ENCODE peak calls at places on chromosomes 7 and 10, in five cellular contexts. K is adrenal gland, U is GM23338, I is PC-3, X is IMR-90. B is an unnamed sample. For H3K4me1, the result is how much of the 10 kb centered on the place peaks cover.

GRCh38 chr10:2964632-2965296 is 102.6 kb upstream of the PFKP start:
- DNase-seq in K (no peak), U (no peak), I (no peak), X (no peak), B (no peak)

GRCh38 chr10:82071231-82071630 is 196.2 kb downstream of the NRG3 start:
- DNase-seq in K (no peak), U (no peak), I (no peak), X (no peak), B (no peak)

GRCh38 chr10:99395750-99396445 is 34.5 kb downstream of the GOT1 start:
- DNase-seq in K (no peak), U (no peak), I (peak), X (peak), B (no peak)

GRCh38 chr10:27100800-27101347 is 580 bp upstream of the ANKRD26 start:
- DNase-seq in K (peak), U (no peak), I (no peak), X (no peak), B (no peak)

GRCh38 chr10:36559990-36560389 is 565.4 kb upstream of the ANKRD30A start:
- DNase-seq in K (no peak), U (no peak), I (no peak), X (peak), B (no peak)

GRCh38 chr7:15085361-15085760 is 182.8 kb upstream of the DGKB start:
- DNase-seq in K (no peak), U (no peak), I (no peak), X (no peak), B (no peak)

GRCh38 chr7:12638851-12639467 is 48.5 kb upstream of the ARL4A start:
- DNase-seq in K (no peak), U (peak), I (peak), X (peak), B (no peak)

GRCh38 chr7:33730958-33731357 is 174.4 kb upstream of the BMPER start:
- DNase-seq in K (no peak), U (no peak), I (no peak), X (no peak), B (no peak)

GRCh38 chr10:83542774-83543291 is 596.5 kb upstream of the GHITM start:
- DNase-seq in K (no peak), U (no peak), I (no peak), X (no peak), B (no peak)

GRCh38 chr10:93124580-93125318 is 51.1 kb downstream of the CYP26A1 start:
- DNase-seq in K (no peak), U (no peak), I (no peak), X (no peak), B (no peak)

GRCh38 chr10:54318470-54318869 is 482.6 kb downstream of the PCDH15 start:
- DNase-seq in K (no peak), U (no peak), I (no peak), X (no peak), B (no peak)

GRCh38 chr7:42065942-42066341 is 171.1 kb downstream of the GLI3 start:
- DNase-seq in K (no peak), U (peak), I (no peak), X (peak), B (no peak)

GRCh38 chr10:132520147-132520811 is 17.3 kb upstream of the INPP5A start:
- DNase-seq in K (peak), U (no peak), I (no peak), X (peak), B (peak)

GRCh38 chr7:833601-834258 is 1.5 kb downstream of the SUN1 start:
- DNase-seq in K (no peak), U (no peak), I (no peak), X (peak), B (no peak)

GRCh38 chr10:52759154-52759553 is 13.4 kb downstream of the MBL2 start:
- DNase-seq in K (no peak), U (no peak), I (no peak), X (no peak), B (no peak)

GRCh38 chr10:93746844-93747284 is 10.9 kb upstream of the LGI1 start:
- DNase-seq in K (no peak), U (peak), I (peak), X (peak), B (no peak)

GRCh38 chr7:66664590-66665293 is 36.1 kb downstream of the KCTD7 start:
- DNase-seq in K (no peak), U (peak), I (no peak), X (no peak), B (no peak)

GRCh38 chr10:18738835-18739234 is 79.6 kb downstream of the ARL5B start:
- DNase-seq in K (no peak), U (no peak), I (peak), X (peak), B (no peak)

GRCh38 chr10:110430369-110431273 is 67.1 kb upstream of the DUSP5 start:
- DNase-seq in K (no peak), U (no peak), I (no peak), X (no peak), B (peak)

GRCh38 chr10:86391986-86392722 is 25.6 kb upstream of the GRID1 start:
- DNase-seq in K (no peak), U (no peak), I (no peak), X (no peak), B (no peak)

GRCh38 chr7:140263277-140263676 is 86.5 kb upstream of the KDM7A start:
- DNase-seq in K (no peak), U (no peak), I (no peak), X (no peak), B (no peak)

GRCh38 chr7:131071786-131072504 is 255.7 kb upstream of the MKLN1 start:
- DNase-seq in K (peak), U (peak), I (peak), X (peak), B (no peak)

GRCh38 chr7:8627322-8627721 is 193.9 kb downstream of the NXPH1 start:
- DNase-seq in K (peak), U (peak), I (no peak), X (no peak), B (no peak)

GRCh38 chr7:152608656-152609055 is 67.3 kb downstream of the XRCC2 start:
- DNase-seq in K (no peak), U (no peak), I (no peak), X (no peak), B (no peak)

GRCh38 chr10:86400705-86401587 is 34.4 kb upstream of the GRID1 start:
- DNase-seq in K (peak), U (peak), I (peak), X (no peak), B (peak)

GRCh38 chr10:17882557-17882956 is 69.2 kb upstream of the SLC39A12 start:
- DNase-seq in K (no peak), U (no peak), I (no peak), X (no peak), B (no peak)

GRCh38 chr10:102645388-102645740 is 1.1 kb downstream of the TRIM8 start:
- DNase-seq in K (peak), U (peak), I (peak), X (peak), B (peak)

GRCh38 chr10:95906675-95907453 is 911 bp upstream of the CC2D2B start:
- DNase-seq in K (peak), U (peak), I (peak), X (peak), B (no peak)

GRCh38 chr7:16697507-16698199 is 51.7 kb downstream of the BZW2 start:
- DNase-seq in K (no peak), U (no peak), I (no peak), X (peak), B (no peak)

GRCh38 chr7:129952164-129952652 is 552 bp downstream of the UBE2H start:
- DNase-seq in K (peak), U (peak), I (peak), X (no peak), B (peak)

GRCh38 chr10:3623746-3624145 is 161.3 kb downstream of the KLF6 start:
- DNase-seq in K (no peak), U (peak), I (no peak), X (peak), B (no peak)

GRCh38 chr10:84903320-84903719 is 574.9 kb downstream of the CCSER2 start:
- DNase-seq in K (no peak), U (no peak), I (no peak), X (no peak), B (no peak)

GRCh38 chr7:44066494-44067063 is 1.2 kb upstream of the PGAM2 start:
- DNase-seq in K (peak), U (no peak), I (no peak), X (no peak), B (peak)

GRCh38 chr7:157016352-157017041 is 6.0 kb upstream of the MNX1 start:
- DNase-seq in K (no peak), U (peak), I (no peak), X (no peak), B (peak)

GRCh38 chr10:131859341-131860020 is 41.3 kb upstream of the PPP2R2D start:
- DNase-seq in K (no peak), U (no peak), I (no peak), X (no peak), B (peak)

GRCh38 chr10:33154590-33154989 is 179.9 kb downstream of the NRP1 start:
- DNase-seq in K (no peak), U (no peak), I (no peak), X (no peak), B (no peak)

GRCh38 chr10:33152750-33153149 is 181.7 kb downstream of the NRP1 start:
- DNase-seq in K (no peak), U (no peak), I (no peak), X (no peak), B (no peak)

GRCh38 chr10:33153968-33154327 is 180.5 kb downstream of the NRP1 start:
- DNase-seq in K (no peak), U (no peak), I (no peak), X (no peak), B (no peak)

GRCh38 chr10:33152146-33152545 is 182.3 kb downstream of the NRP1 start:
- DNase-seq in K (peak), U (no peak), I (no peak), X (no peak), B (no peak)

DNA sequence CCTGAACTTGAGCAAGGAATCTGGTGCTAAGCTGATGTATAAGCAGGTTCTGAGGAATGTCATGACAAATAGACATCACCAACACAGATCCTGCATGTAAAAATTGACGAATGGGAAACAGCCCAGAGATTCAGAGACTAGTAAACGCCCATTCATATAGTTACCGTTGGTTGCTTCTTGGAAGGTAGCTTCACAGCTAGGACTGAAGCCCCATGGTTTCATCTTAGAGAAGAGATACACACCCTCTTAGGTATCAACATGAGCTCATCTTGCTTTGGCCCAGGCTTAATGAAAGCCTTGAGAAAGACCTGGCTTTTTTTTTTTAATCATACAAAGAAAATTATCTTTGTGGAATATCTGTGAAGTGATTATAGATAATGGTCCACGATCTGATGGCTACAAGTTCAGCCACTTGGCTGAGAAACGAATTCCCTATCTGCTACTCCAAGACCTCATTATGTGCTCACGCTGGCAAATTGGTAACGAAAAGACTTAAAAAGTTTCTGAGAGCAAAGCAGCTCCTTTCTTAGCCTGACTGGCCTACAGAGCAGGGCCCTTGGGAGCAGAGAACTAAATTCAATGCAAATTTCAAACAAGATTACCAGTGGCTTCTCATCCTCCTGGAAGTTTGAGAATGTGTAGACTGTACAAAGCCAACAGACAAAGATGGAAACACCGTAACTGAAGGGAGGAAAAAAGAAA is 181.1 kb downstream of the NRP1 start:
- DNase-seq in K (no peak), U (no peak), I (no peak), X (no peak), B (no peak)
- TF ChIP-seq CTCF in K (no peak), U (no peak), I (no peak), X (no peak), B (no peak)

GRCh38 chr7:3037259-3037658 is 6.4 kb downstream of the CARD11 start:
- DNase-seq in K (no peak), U (no peak), I (no peak), X (no peak), B (no peak)

GRCh38 chr7:3043544-3044395 is at the start of gene CARD11:
- DNase-seq in K (no peak), U (peak), I (no peak), X (no peak), B (no peak)

GRCh38 chr7:3039787-3040186 is 3.9 kb downstream of the CARD11 start:
- DNase-seq in K (no peak), U (no peak), I (no peak), X (no peak), B (no peak)

GRCh38 chr7:3042861-3043489 is 692 bp downstream of the CARD11 start:
- DNase-seq in K (no peak), U (peak), I (peak), X (no peak), B (peak)

DNA sequence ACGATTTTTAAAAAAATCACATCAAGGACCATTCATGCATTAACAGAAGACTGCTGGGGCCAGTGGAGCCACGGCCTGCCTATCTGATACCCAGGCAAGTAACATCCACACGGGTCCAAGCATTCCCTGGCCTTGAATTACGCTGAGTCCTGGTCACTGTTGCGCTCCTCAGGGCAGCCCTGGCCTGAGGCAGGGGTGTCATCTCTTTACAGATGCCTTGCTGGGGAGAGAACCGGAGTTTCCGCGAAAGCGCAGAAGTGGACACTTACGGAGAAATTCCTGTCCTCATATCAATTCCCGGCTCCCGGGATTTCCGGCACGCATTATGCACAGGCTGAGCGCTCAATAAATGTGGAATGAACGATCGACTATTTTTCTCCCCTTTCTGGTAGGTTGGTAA is 1.4 kb downstream of the CARD11 start:
- DNase-seq in K (no peak), U (no peak), I (no peak), X (no peak), B (no peak)
- H3K27ac ChIP-seq in K (no peak), U (no peak), I (no peak), X (no peak), B (no peak)

DNA sequence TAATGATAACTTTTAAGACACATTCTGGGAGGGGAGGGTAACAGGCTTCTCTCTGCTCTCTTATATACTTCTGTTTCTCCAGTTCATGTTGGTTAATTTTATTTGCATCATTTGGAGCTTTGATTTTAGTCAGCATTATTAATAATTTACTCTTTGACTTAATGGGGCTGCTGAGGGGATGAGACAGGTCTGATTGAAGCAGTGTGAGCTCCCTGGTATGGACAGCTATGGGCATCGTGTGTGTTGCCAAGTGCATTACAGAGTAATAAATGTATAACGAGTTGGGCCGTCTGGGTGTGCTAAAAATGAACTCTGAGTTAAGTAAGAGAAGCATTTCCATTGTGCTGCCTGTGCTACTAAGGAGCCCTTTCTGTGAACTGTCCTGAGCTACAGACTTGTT is 31.7 kb upstream of the IKZF1 start:
- DNase-seq in K (no peak), U (no peak), I (no peak), X (no peak), B (no peak)
- H3K4me1 ChIP-seq in K (under half), U (under half), I (under half), X (under half), B (under half)

GRCh38 chr7:101669307-101669706 is 40.2 kb upstream of the MYL10 start:
- DNase-seq in K (no peak), U (peak), I (peak), X (no peak), B (no peak)
- TF ChIP-seq CTCF in K (peak), U (peak), I (peak), X (peak), B (no peak)

GRCh38 chr7:74173074-74173473 is 1.1 kb upstream of the EIF4H start:
- DNase-seq in K (peak), U (peak), I (no peak), X (no peak), B (no peak)
- H3K27ac ChIP-seq in K (peak), U (no peak), I (no peak), X (no peak), B (no peak)

B was measured in pancreas.